ENCODE peak calls at places on chromosomes 11 and 22, in four cellular contexts. A is GM23338, B is HepG2, N is H1. P is an unnamed sample.

GRCh38 chr11:75996523-75997272 is 181.7 kb downstream of the UVRAG start:
- DNase-seq in A (no peak), B (no peak), N (no peak), P (no peak)

GRCh38 chr11:118939948-118940598 is 14.3 kb upstream of the BCL9L start:
- DNase-seq in N (no peak), A (peak; percentile 80), B (no peak), P (peak; percentile 50)

GRCh38 chr11:86608251-86608799 is 64.1 kb downstream of the ME3 start:
- DNase-seq in A (peak; percentile 82), B (peak; percentile 60), N (no peak), P (peak; percentile 56)

GRCh38 chr22:20106849-20107237 is 9.1 kb upstream of the RANBP1 start:
- DNase-seq in N (no peak), A (no peak), B (no peak), P (no peak)

GRCh38 chr22:48737461-48738203 is 1090.0 kb downstream of the BRD1 start:
- DNase-seq in A (no peak), N (no peak), B (no peak), P (no peak)

GRCh38 chr22:24066260-24066659 is 55.2 kb downstream of the CABIN1 start:
- DNase-seq in A (no peak), N (no peak), B (no peak), P (no peak)

GRCh38 chr22:19446603-19447387 is 716 bp downstream of the C22orf39 start:
- DNase-seq in N (no peak), A (peak; percentile 86), B (peak; percentile 7), P (no peak)

GRCh38 chr11:123122341-123122740 is 60.4 kb upstream of the HSPA8 start:
- DNase-seq in N (no peak), B (no peak), A (no peak), P (no peak)

GRCh38 chr11:68761801-68762200 is 10.5 kb upstream of the TESMIN start:
- DNase-seq in N (no peak), B (no peak), A (no peak), P (no peak)

GRCh38 chr22:46501701-46502100 is 35.7 kb downstream of the CELSR1 start:
- DNase-seq in A (no peak), N (no peak), B (no peak), P (no peak)

GRCh38 chr22:48920776-48921241 is 906.9 kb downstream of the BRD1 start:
- DNase-seq in B (no peak), A (no peak), N (no peak), P (no peak)

GRCh38 chr11:3989251-3989650 is 105.3 kb upstream of the RRM1 start:
- DNase-seq in B (no peak), N (peak; percentile 13), A (peak; percentile 83), P (peak; percentile 62)

GRCh38 chr11:68687986-68688385 is 3.6 kb downstream of the GAL start:
- DNase-seq in B (no peak), N (no peak), A (no peak), P (no peak)

GRCh38 chr11:59678813-59679165 is 10.0 kb upstream of the PATL1 start:
- DNase-seq in N (no peak), A (no peak), B (no peak), P (no peak)

GRCh38 chr11:210122-210802 is 2.8 kb downstream of the RIC8A start:
- DNase-seq in B (no peak), N (no peak), A (no peak), P (no peak)

GRCh38 chr11:2525941-2526807 is 81.4 kb downstream of the KCNQ1 start:
- DNase-seq in N (no peak), B (no peak), A (no peak), P (peak; percentile 4)

GRCh38 chr11:45859661-45860140 is 12.4 kb downstream of the CRY2 start:
- DNase-seq in A (peak; percentile 41), N (no peak), B (no peak), P (peak; percentile 46)

GRCh38 chr11:63783925-63784592 is 15.5 kb upstream of the ZFTA start:
- DNase-seq in N (no peak), B (peak; percentile 51), A (no peak), P (no peak)

GRCh38 chr11:14645247-14645912 is 1.8 kb downstream of the PDE3B start:
- DNase-seq in A (no peak), B (peak; percentile 28), N (no peak), P (no peak)

GRCh38 chr11:102757823-102758549 is 22.4 kb downstream of the MMP10 start:
- DNase-seq in A (no peak), B (no peak), N (no peak), P (no peak)

GRCh38 chr11:17581732-17582053 is 34.6 kb downstream of the OTOG start:
- DNase-seq in B (no peak), A (no peak), N (no peak), P (no peak)

GRCh38 chr11:72856551-72857342 is 42.5 kb downstream of the ATG16L2 start:
- DNase-seq in N (no peak), A (no peak), B (no peak), P (no peak)

GRCh38 chr11:105226062-105226461 is 86.5 kb upstream of the CARD18 start:
- DNase-seq in B (no peak), A (no peak), N (no peak), P (no peak)

GRCh38 chr11:75384438-75385080 is 14.8 kb upstream of the RPS3 start:
- DNase-seq in B (peak; percentile 50), A (peak; percentile 92), N (peak; percentile 51), P (peak; percentile 86)

GRCh38 chr22:17968126-17968525 is 56.2 kb downstream of the MICAL3 start:
- DNase-seq in A (peak; percentile 24), B (no peak), N (no peak), P (no peak)

GRCh38 chr11:129410561-129410960 is 34.9 kb downstream of the BARX2 start:
- DNase-seq in B (no peak), N (no peak), A (no peak), P (no peak)

GRCh38 chr11:69926376-69927050 is 107.3 kb upstream of the FGF3 start:
- DNase-seq in B (no peak), A (no peak), N (no peak), P (peak; percentile 9)

GRCh38 chr22:42316988-42317387 is 46.5 kb upstream of the TCF20 start:
- DNase-seq in B (no peak), A (no peak), N (no peak), P (no peak)
- TF ChIP-seq CREB1 in B (no peak), A (no peak), N (no peak), P (no peak)

GRCh38 chr22:22754961-22755777 is 110.8 kb downstream of the GGTLC2 start:
- DNase-seq in A (no peak), N (no peak), B (no peak), P (no peak)
- TF ChIP-seq CREB1 in A (no peak), N (no peak), B (no peak), P (no peak)

GRCh38 chr11:88535916-88536547 is 198.5 kb upstream of the CTSC start:
- DNase-seq in N (no peak), A (no peak), B (peak; percentile 5), P (no peak)
- TF ChIP-seq CREB1 in N (no peak), A (no peak), B (no peak), P (no peak)

GRCh38 chr11:64916040-64916847 is 765 bp downstream of the ATG2A start:
- DNase-seq in A (peak; percentile 62), B (peak; percentile 55), N (no peak), P (no peak)
- TF ChIP-seq CREB1 in A (no peak), B (peak; percentile 60), N (no peak), P (no peak)

GRCh38 chr22:40714514-40714966 is 35.3 kb downstream of the MCHR1 start:
- DNase-seq in A (peak; percentile 77), B (peak; percentile 51), N (no peak), P (peak; percentile 59)
- TF ChIP-seq CREB1 in A (no peak), B (no peak), N (no peak), P (no peak)

GRCh38 chr22:37967637-37968451 is 14.3 kb downstream of the POLR2F start:
- DNase-seq in A (no peak), N (no peak), B (no peak), P (no peak)
- TF ChIP-seq CREB1 in A (no peak), N (no peak), B (no peak), P (no peak)

GRCh38 chr11:31649129-31649528 is 139.6 kb downstream of the ELP4 start:
- DNase-seq in A (no peak), N (no peak), B (no peak), P (no peak)
- TF ChIP-seq CREB1 in A (no peak), N (no peak), B (no peak), P (no peak)

GRCh38 chr11:12693485-12694181 is 19.4 kb downstream of the TEAD1 start:
- DNase-seq in B (peak; percentile 48), A (no peak), N (no peak), P (no peak)

GRCh38 chr11:12693075-12693473 is 18.9 kb downstream of the TEAD1 start:
- DNase-seq in A (no peak), B (no peak), N (no peak), P (no peak)

GRCh38 chr11:12694182-12694531 is 19.9 kb downstream of the TEAD1 start:
- DNase-seq in N (no peak), B (no peak), A (peak; percentile 37), P (no peak)

GRCh38 chr11:12691473-12691872 is 17.3 kb downstream of the TEAD1 start:
- DNase-seq in A (no peak), B (peak; percentile 56), N (no peak), P (no peak)

GRCh38 chr11:12692238-12693074 is 18.2 kb downstream of the TEAD1 start:
- DNase-seq in N (no peak), B (peak; percentile 94), A (no peak), P (no peak)
- TF ChIP-seq CREB1 in N (no peak), B (peak; percentile 92), A (no peak), P (no peak)

P was measured in WTC11.